ENCODE peak calls at places on chromosomes 6 and 20, in four cellular contexts. Z is astrocyte; S is heart right ventricle; C is CD8-positive, alpha-beta memory T cell. H is an unnamed sample.

GRCh38 chr20:46463852-46464251 is 49.5 kb downstream of the ZNF334 start:
- DNase-seq in Z (no peak), S (no peak), C (no peak), H (no peak)

GRCh38 chr6:111764238-111765182 is 108.7 kb downstream of the FYN start:
- DNase-seq in Z (peak; percentile 61), S (no peak), C (peak; percentile 29), H (peak; percentile 31)

GRCh38 chr6:128743974-128744765 is 138.8 kb upstream of the LAMA2 start:
- DNase-seq in Z (no peak), S (no peak), C (no peak), H (no peak)

GRCh38 chr6:127879685-127880084 is 21.2 kb downstream of the THEMIS start:
- DNase-seq in Z (peak; percentile 34), S (peak; percentile 5), C (peak; percentile 40), H (no peak)

GRCh38 chr6:45663181-45664180 is 285.7 kb upstream of the SUPT3H start:
- DNase-seq in Z (peak; percentile 31), S (peak; percentile 29), C (peak; percentile 34), H (no peak)

GRCh38 chr20:45306431-45306982 is at the start of gene RBPJL:
- DNase-seq in Z (no peak), S (no peak), C (peak; percentile 31), H (no peak)

GRCh38 chr6:149423946-149424440 is 23.9 kb downstream of the SUMO4 start:
- DNase-seq in Z (no peak), S (no peak), C (no peak), H (no peak)

GRCh38 chr6:155818698-155819097 is 363.1 kb upstream of the NOX3 start:
- DNase-seq in Z (no peak), S (no peak), C (no peak), H (no peak)

GRCh38 chr20:8853805-8854338 is 215.0 kb upstream of the PLCB4 start:
- DNase-seq in Z (peak; percentile 57), S (no peak), C (no peak), H (peak; percentile 2)

GRCh38 chr6:39594304-39594703 is 130.9 kb downstream of the KIF6 start:
- DNase-seq in Z (no peak), S (no peak), C (no peak), H (no peak)

GRCh38 chr6:88815491-88815890 is 147.9 kb downstream of the RNGTT start:
- DNase-seq in Z (no peak), S (no peak), C (no peak), H (no peak)

GRCh38 chr6:37738216-37738615 is 40.5 kb upstream of the MDGA1 start:
- DNase-seq in Z (no peak), S (no peak), C (no peak), H (no peak)

GRCh38 chr6:6407061-6407723 is 86.7 kb upstream of the F13A1 start:
- DNase-seq in Z (no peak), S (no peak), C (peak; percentile 5), H (peak; percentile 85)

GRCh38 chr20:50133041-50133440 is 20.1 kb upstream of the UBE2V1 start:
- DNase-seq in Z (no peak), S (no peak), C (no peak), H (no peak)

GRCh38 chr6:84042603-84043002 is 9.0 kb downstream of the MRAP2 start:
- DNase-seq in Z (no peak), S (no peak), C (no peak), H (no peak)

GRCh38 chr6:159729598-159729997 is 2.3 kb downstream of the WTAP start:
- DNase-seq in Z (no peak), S (no peak), C (no peak), H (no peak)

GRCh38 chr6:19865178-19865577 is 28.0 kb downstream of the ID4 start:
- DNase-seq in Z (no peak), S (no peak), C (no peak), H (no peak)

GRCh38 chr6:116036885-116037284 is 23.8 kb downstream of the FRK start:
- DNase-seq in Z (no peak), S (no peak), C (no peak), H (no peak)

GRCh38 chr20:25042531-25043498 is 15.1 kb downstream of the ACSS1 start:
- DNase-seq in Z (no peak), S (peak; percentile 70), C (peak; percentile 70), H (peak; percentile 68)

GRCh38 chr6:169906741-169907418 is 155.5 kb downstream of the ERMARD start:
- DNase-seq in Z (no peak), S (peak; percentile 34), C (no peak), H (no peak)

GRCh38 chr6:40295251-40295949 is 291.8 kb downstream of the LRFN2 start:
- DNase-seq in Z (no peak), S (no peak), C (no peak), H (no peak)

GRCh38 chr6:12950879-12951814 is 234.6 kb downstream of the PHACTR1 start:
- DNase-seq in Z (no peak), S (no peak), C (no peak), H (no peak)

GRCh38 chr6:132054525-132054924 is 103.4 kb upstream of the CCN2 start:
- DNase-seq in Z (peak; percentile 76), S (no peak), C (no peak), H (no peak)

GRCh38 chr6:33894438-33894837 is 90.6 kb upstream of the MLN start:
- DNase-seq in Z (peak; percentile 33), S (no peak), C (no peak), H (no peak)

GRCh38 chr20:7497985-7498384 is 442.3 kb downstream of the HAO1 start:
- DNase-seq in Z (peak; percentile 94), S (no peak), C (no peak), H (no peak)

GRCh38 chr6:18792832-18793231 is 405.7 kb downstream of the RNF144B start:
- DNase-seq in Z (no peak), S (no peak), C (no peak), H (no peak)

GRCh38 chr6:159101656-159102055 is 56.9 kb upstream of the TAGAP start:
- DNase-seq in Z (no peak), S (no peak), C (no peak), H (no peak)

GRCh38 chr6:148389917-148390316 is 47.3 kb downstream of the SASH1 start:
- DNase-seq in Z (no peak), S (no peak), C (no peak), H (no peak)

GRCh38 chr6:130529569-130530149 is 163.8 kb downstream of the TMEM200A start:
- DNase-seq in Z (no peak), S (no peak), C (no peak), H (no peak)

GRCh38 chr20:63968136-63968927 is 1.4 kb downstream of the ZNF512B start:
- DNase-seq in Z (no peak), S (peak; percentile 13), C (no peak), H (no peak)

GRCh38 chr6:169852504-169853195 is 101.2 kb downstream of the ERMARD start:
- DNase-seq in Z (no peak), S (no peak), C (no peak), H (no peak)

GRCh38 chr20:33908351-33908750 is 85.4 kb upstream of the RALY start:
- DNase-seq in Z (no peak), S (no peak), C (no peak), H (no peak)

GRCh38 chr6:44363377-44363926 is 21.0 kb downstream of the SPATS1 start:
- DNase-seq in Z (no peak), S (no peak), C (no peak), H (no peak)

DNA sequence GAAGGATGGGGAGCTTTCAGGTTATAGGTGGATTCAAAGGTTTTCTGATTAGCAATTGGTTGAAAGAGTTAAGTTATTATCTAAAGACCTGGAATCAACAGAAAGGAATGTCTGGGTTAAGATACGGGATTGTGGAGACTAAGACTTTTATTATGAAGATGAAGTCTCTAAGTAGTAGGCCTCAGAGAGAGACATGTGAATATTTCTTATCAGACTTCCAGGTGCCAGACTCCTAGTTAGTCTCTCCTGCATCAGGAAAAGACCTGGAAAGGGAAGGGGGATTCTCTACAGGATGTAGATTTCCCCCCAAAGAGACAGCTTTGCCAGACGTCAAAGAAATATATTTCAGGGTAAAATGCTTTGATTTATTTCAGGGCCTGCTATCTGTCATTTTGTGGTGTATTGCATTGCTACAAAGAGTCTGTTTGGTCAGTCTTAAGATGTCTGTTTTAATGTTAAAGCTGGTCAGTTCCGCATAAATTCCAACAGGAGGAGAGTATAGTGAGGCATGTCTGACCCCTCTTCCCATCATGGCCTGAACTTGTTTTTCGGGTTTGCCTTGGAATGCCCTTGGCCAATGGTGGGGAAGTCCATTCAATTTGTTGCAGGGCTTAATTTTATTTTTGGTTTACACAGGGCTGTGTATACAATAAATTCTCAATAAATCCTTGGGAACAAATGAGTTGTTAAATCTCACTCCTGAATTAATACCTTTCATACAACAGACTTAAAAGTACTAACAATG is 103.4 kb upstream of the RALGAPA2 start:
- DNase-seq in Z (no peak), S (no peak), C (no peak), H (no peak)
- H3K4me3 ChIP-seq in Z (no peak overlapping the region), S (no peak overlapping the region), C (no peak overlapping the region), H (no peak overlapping the region)

DNA sequence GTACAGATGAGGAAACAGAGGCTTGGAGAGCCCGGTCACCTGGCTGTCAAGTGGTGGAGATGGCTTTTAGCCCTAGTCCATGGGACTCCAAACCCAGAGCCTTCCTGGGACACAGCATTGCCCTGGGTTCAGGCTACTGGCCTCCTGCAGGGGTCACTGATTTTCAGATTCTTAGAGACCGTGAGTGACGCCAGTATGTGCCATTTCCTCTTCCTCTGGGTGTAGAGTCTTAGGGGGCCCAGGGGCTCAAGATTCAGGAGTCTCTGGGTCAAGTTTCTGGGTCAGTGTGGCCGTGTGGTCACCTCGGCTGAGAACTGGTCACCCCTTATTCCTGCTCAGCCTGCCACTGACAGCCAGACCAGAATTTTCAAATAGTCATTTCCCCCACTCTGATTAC is 574 bp downstream of the ARHGAP40 start:
- DNase-seq in Z (no peak), S (no peak), C (no peak), H (no peak)
- H3K4me3 ChIP-seq in Z (no peak overlapping the region), S (no peak overlapping the region), C (no peak overlapping the region), H (no peak overlapping the region)

DNA sequence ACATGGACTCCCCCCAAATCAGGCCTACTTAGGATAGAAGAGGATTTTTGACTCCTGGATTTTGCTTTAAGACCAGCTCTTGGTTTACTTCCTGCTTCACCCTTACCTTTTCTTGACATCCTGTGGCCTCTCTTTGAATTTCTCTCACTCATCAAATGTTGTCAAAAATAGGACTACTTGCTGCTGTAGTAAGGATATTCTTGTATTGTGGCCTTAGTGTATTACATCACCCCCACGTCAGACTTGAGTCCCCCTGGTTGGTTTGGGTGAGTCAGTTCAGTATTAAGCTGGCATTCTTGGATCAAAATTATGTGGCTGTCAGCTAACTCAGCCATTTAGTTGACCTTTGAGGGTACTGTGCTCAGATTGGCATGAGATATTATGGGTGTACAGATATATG is 1.1 kb downstream of the TPX2 start:
- DNase-seq in Z (peak; percentile 65), S (no peak), C (no peak), H (no peak)
- H3K4me3 ChIP-seq in Z (peak overlapping the region; percentile 98), S (no peak overlapping the region), C (no peak overlapping the region), H (peak overlapping the region; percentile 70)

GRCh38 chr6:3814539-3814938 is 34.6 kb upstream of the FAM50B start:
- DNase-seq in Z (no peak), S (no peak), C (no peak), H (no peak)
- H3K4me3 ChIP-seq in Z (no peak overlapping the region), S (no peak overlapping the region), C (no peak overlapping the region), H (no peak overlapping the region)

DNA sequence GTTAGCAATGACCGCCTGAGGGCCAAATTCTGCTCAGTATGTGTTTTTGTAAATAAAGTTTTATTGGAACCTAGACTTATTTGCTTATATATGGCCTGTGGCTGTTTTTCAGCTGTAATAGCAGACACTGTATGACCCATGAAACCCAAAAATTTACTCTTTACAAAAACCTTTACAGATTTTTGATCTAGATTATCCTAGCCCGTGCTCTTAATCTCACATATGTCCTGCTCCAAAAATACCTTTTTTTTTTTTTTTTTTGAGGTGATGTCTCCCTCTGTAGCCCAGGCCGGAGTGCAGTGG is 148.0 kb upstream of the ZNF217 start:
- DNase-seq in Z (no peak), S (no peak), C (no peak), H (no peak)
- H3K4me3 ChIP-seq in Z (no peak overlapping the region), S (no peak overlapping the region), C (no peak overlapping the region), H (no peak overlapping the region)